ENCODE peak calls at places on chromosome 7, in eight cellular contexts. One of them, this sample, is unnamed.

GRCh38 chr7:116632349-116632748 is 39.6 kb upstream of the MET start:
- DNase-seq in IMR-90: peak
- DNase-seq in right atrium auricular region: no peak
- DNase-seq in neural progenitor cell: no peak
- DNase-seq in tibial nerve: no peak
- DNase-seq in transverse colon: no peak
- DNase-seq in bronchial epithelial cell: no peak
- DNase-seq in psoas muscle: no peak
- DNase-seq in this sample: peak

GRCh38 chr7:150852371-150852905 is at the start of gene AOC1:
- DNase-seq in right atrium auricular region: no peak
- DNase-seq in tibial nerve: no peak
- DNase-seq in neural progenitor cell: no peak
- DNase-seq in psoas muscle: no peak
- DNase-seq in IMR-90: no peak
- DNase-seq in transverse colon: peak
- DNase-seq in bronchial epithelial cell: no peak
- DNase-seq in this sample: no peak

GRCh38 chr7:98836811-98837631 is 32.8 kb downstream of the TMEM130 start:
- DNase-seq in psoas muscle: no peak
- DNase-seq in right atrium auricular region: no peak
- DNase-seq in transverse colon: peak
- DNase-seq in neural progenitor cell: peak
- DNase-seq in IMR-90: peak
- DNase-seq in tibial nerve: no peak
- DNase-seq in bronchial epithelial cell: peak
- DNase-seq in this sample: peak

GRCh38 chr7:6375346-6376101 is 72.2 kb downstream of the DAGLB start:
- DNase-seq in transverse colon: no peak
- DNase-seq in neural progenitor cell: peak
- DNase-seq in tibial nerve: no peak
- DNase-seq in right atrium auricular region: no peak
- DNase-seq in psoas muscle: no peak
- DNase-seq in bronchial epithelial cell: no peak
- DNase-seq in IMR-90: peak
- DNase-seq in this sample: peak

GRCh38 chr7:105402221-105403095 is 13.7 kb upstream of the SRPK2 start:
- DNase-seq in psoas muscle: no peak
- DNase-seq in right atrium auricular region: no peak
- DNase-seq in transverse colon: no peak
- DNase-seq in IMR-90: peak
- DNase-seq in bronchial epithelial cell: no peak
- DNase-seq in tibial nerve: no peak
- DNase-seq in neural progenitor cell: no peak
- DNase-seq in this sample: peak

GRCh38 chr7:137943132-137943551 is 58.7 kb downstream of the CREB3L2 start:
- DNase-seq in psoas muscle: no peak
- DNase-seq in transverse colon: no peak
- DNase-seq in tibial nerve: no peak
- DNase-seq in IMR-90: peak
- DNase-seq in bronchial epithelial cell: no peak
- DNase-seq in right atrium auricular region: peak
- DNase-seq in neural progenitor cell: no peak
- DNase-seq in this sample: peak

GRCh38 chr7:157964521-157964920 is 623.1 kb downstream of the PTPRN2 start:
- DNase-seq in IMR-90: no peak
- DNase-seq in bronchial epithelial cell: no peak
- DNase-seq in neural progenitor cell: no peak
- DNase-seq in tibial nerve: no peak
- DNase-seq in psoas muscle: no peak
- DNase-seq in transverse colon: no peak
- DNase-seq in right atrium auricular region: no peak
- DNase-seq in this sample: no peak

GRCh38 chr7:114901771-114902170 is 20.1 kb upstream of the MDFIC start:
- DNase-seq in psoas muscle: no peak
- DNase-seq in bronchial epithelial cell: peak
- DNase-seq in neural progenitor cell: no peak
- DNase-seq in right atrium auricular region: no peak
- DNase-seq in IMR-90: peak
- DNase-seq in tibial nerve: no peak
- DNase-seq in transverse colon: no peak
- DNase-seq in this sample: peak

GRCh38 chr7:140390466-140391190 is 7.7 kb downstream of the SLC37A3 start:
- DNase-seq in transverse colon: no peak
- DNase-seq in neural progenitor cell: no peak
- DNase-seq in bronchial epithelial cell: no peak
- DNase-seq in right atrium auricular region: no peak
- DNase-seq in tibial nerve: no peak
- DNase-seq in IMR-90: peak
- DNase-seq in psoas muscle: no peak
- DNase-seq in this sample: peak

GRCh38 chr7:87877641-87878040 is 1.3 kb downstream of the DBF4 start:
- DNase-seq in right atrium auricular region: no peak
- DNase-seq in tibial nerve: no peak
- DNase-seq in bronchial epithelial cell: no peak
- DNase-seq in transverse colon: no peak
- DNase-seq in neural progenitor cell: no peak
- DNase-seq in IMR-90: no peak
- DNase-seq in psoas muscle: no peak
- DNase-seq in this sample: no peak

GRCh38 chr7:56175086-56175760 is 59.0 kb upstream of the NUPR2 start:
- DNase-seq in transverse colon: peak
- DNase-seq in IMR-90: no peak
- DNase-seq in neural progenitor cell: no peak
- DNase-seq in psoas muscle: peak
- DNase-seq in bronchial epithelial cell: no peak
- DNase-seq in tibial nerve: no peak
- DNase-seq in right atrium auricular region: no peak
- DNase-seq in this sample: no peak
- H3K4me3 ChIP-seq in transverse colon: peak
- H3K4me3 ChIP-seq in IMR-90: no peak
- H3K4me3 ChIP-seq in neural progenitor cell: no peak
- H3K4me3 ChIP-seq in psoas muscle: peak
- H3K4me3 ChIP-seq in bronchial epithelial cell: peak
- H3K4me3 ChIP-seq in tibial nerve: peak
- H3K4me3 ChIP-seq in right atrium auricular region: peak
- H3K4me3 ChIP-seq in this sample: no peak

GRCh38 chr7:134331393-134331792 is 14.7 kb upstream of the SLC35B4 start:
- DNase-seq in bronchial epithelial cell: no peak
- DNase-seq in right atrium auricular region: no peak
- DNase-seq in psoas muscle: no peak
- DNase-seq in tibial nerve: no peak
- DNase-seq in transverse colon: no peak
- DNase-seq in IMR-90: no peak
- DNase-seq in neural progenitor cell: no peak
- DNase-seq in this sample: no peak

GRCh38 chr7:134330990-134331389 is 14.3 kb upstream of the SLC35B4 start:
- DNase-seq in bronchial epithelial cell: no peak
- DNase-seq in neural progenitor cell: no peak
- DNase-seq in psoas muscle: no peak
- DNase-seq in transverse colon: no peak
- DNase-seq in IMR-90: no peak
- DNase-seq in right atrium auricular region: no peak
- DNase-seq in tibial nerve: no peak
- DNase-seq in this sample: no peak

GRCh38 chr7:134329614-134330316 is 13.0 kb upstream of the SLC35B4 start:
- DNase-seq in neural progenitor cell: no peak
- DNase-seq in psoas muscle: no peak
- DNase-seq in IMR-90: no peak
- DNase-seq in bronchial epithelial cell: peak
- DNase-seq in tibial nerve: no peak
- DNase-seq in right atrium auricular region: no peak
- DNase-seq in transverse colon: no peak
- DNase-seq in this sample: no peak

GRCh38 chr7:134328900-134329299 is 12.2 kb upstream of the SLC35B4 start:
- DNase-seq in IMR-90: no peak
- DNase-seq in neural progenitor cell: no peak
- DNase-seq in bronchial epithelial cell: no peak
- DNase-seq in transverse colon: no peak
- DNase-seq in right atrium auricular region: no peak
- DNase-seq in tibial nerve: no peak
- DNase-seq in psoas muscle: no peak
- DNase-seq in this sample: no peak

GRCh38 chr7:134327896-134328295 is 11.2 kb upstream of the SLC35B4 start:
- DNase-seq in neural progenitor cell: peak
- DNase-seq in psoas muscle: no peak
- DNase-seq in tibial nerve: no peak
- DNase-seq in right atrium auricular region: no peak
- DNase-seq in bronchial epithelial cell: peak
- DNase-seq in transverse colon: peak
- DNase-seq in IMR-90: peak
- DNase-seq in this sample: peak
- TF ChIP-seq CTCF in neural progenitor cell: peak
- TF ChIP-seq CTCF in psoas muscle: peak
- TF ChIP-seq CTCF in tibial nerve: no peak
- TF ChIP-seq CTCF in right atrium auricular region: no peak
- TF ChIP-seq CTCF in bronchial epithelial cell: peak
- TF ChIP-seq CTCF in transverse colon: peak
- TF ChIP-seq CTCF in IMR-90: peak
- TF ChIP-seq CTCF in this sample: peak

GRCh38 chr7:71326596-71326995 is 194.7 kb downstream of the GALNT17 start:
- DNase-seq in bronchial epithelial cell: no peak
- DNase-seq in psoas muscle: no peak
- DNase-seq in right atrium auricular region: no peak
- DNase-seq in transverse colon: no peak
- DNase-seq in neural progenitor cell: no peak
- DNase-seq in IMR-90: no peak
- DNase-seq in tibial nerve: no peak
- DNase-seq in this sample: no peak

GRCh38 chr7:71325151-71325550 is 193.2 kb downstream of the GALNT17 start:
- DNase-seq in IMR-90: no peak
- DNase-seq in neural progenitor cell: peak
- DNase-seq in bronchial epithelial cell: no peak
- DNase-seq in right atrium auricular region: no peak
- DNase-seq in psoas muscle: no peak
- DNase-seq in tibial nerve: no peak
- DNase-seq in transverse colon: no peak
- DNase-seq in this sample: no peak

GRCh38 chr7:71332226-71332625 is 200.3 kb downstream of the GALNT17 start:
- DNase-seq in IMR-90: no peak
- DNase-seq in right atrium auricular region: no peak
- DNase-seq in bronchial epithelial cell: no peak
- DNase-seq in tibial nerve: no peak
- DNase-seq in psoas muscle: no peak
- DNase-seq in transverse colon: no peak
- DNase-seq in neural progenitor cell: no peak
- DNase-seq in this sample: no peak

GRCh38 chr7:71327946-71328345 is 196.0 kb downstream of the GALNT17 start:
- DNase-seq in IMR-90: no peak
- DNase-seq in psoas muscle: no peak
- DNase-seq in tibial nerve: no peak
- DNase-seq in neural progenitor cell: no peak
- DNase-seq in right atrium auricular region: no peak
- DNase-seq in transverse colon: no peak
- DNase-seq in bronchial epithelial cell: no peak
- DNase-seq in this sample: no peak

DNA sequence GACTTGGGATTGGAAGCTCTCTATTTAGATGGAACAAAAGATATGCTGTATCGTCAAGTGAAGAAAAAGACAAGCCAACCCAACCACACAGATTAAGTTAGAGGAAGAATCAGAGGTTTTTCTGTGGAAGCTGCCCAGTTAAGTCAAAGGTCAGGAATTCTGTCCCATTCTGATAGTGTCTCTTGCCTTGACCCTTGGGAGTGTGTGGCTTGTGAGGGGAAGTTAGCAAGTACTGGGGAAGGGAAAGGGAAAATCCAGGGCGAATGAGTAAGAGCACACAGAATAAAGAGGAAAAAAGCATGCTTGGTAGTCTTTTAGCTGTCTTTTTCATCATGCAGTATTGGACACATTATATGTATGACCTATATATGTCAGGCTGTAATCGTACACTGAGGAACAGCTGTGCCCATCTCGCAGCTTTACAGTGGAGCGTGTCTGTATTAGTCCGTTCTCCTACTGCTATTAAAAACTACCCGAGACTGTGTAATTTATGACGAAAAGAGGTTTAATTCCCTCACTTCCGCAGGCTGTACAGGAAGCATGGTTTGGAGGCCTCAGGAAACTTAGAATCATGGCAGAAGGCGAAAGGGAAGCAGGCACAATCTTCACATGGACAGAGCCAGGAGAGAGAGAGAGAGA is 197.2 kb downstream of the GALNT17 start:
- DNase-seq in psoas muscle: no peak
- DNase-seq in neural progenitor cell: no peak
- DNase-seq in IMR-90: no peak
- DNase-seq in right atrium auricular region: no peak
- DNase-seq in tibial nerve: no peak
- DNase-seq in transverse colon: no peak
- DNase-seq in bronchial epithelial cell: no peak
- DNase-seq in this sample: no peak
- H3K4me3 ChIP-seq in psoas muscle: peak
- H3K4me3 ChIP-seq in neural progenitor cell: no peak
- H3K4me3 ChIP-seq in IMR-90: no peak
- H3K4me3 ChIP-seq in right atrium auricular region: no peak
- H3K4me3 ChIP-seq in tibial nerve: no peak
- H3K4me3 ChIP-seq in transverse colon: no peak
- H3K4me3 ChIP-seq in bronchial epithelial cell: no peak
- H3K4me3 ChIP-seq in this sample: no peak

GRCh38 chr7:16603633-16604032 is 41.9 kb downstream of the ANKMY2 start:
- DNase-seq in IMR-90: no peak
- DNase-seq in transverse colon: no peak
- DNase-seq in neural progenitor cell: no peak
- DNase-seq in psoas muscle: no peak
- DNase-seq in bronchial epithelial cell: peak
- DNase-seq in tibial nerve: no peak
- DNase-seq in right atrium auricular region: no peak
- DNase-seq in this sample: no peak

GRCh38 chr7:16606704-16607103 is 38.9 kb downstream of the ANKMY2 start:
- DNase-seq in transverse colon: no peak
- DNase-seq in neural progenitor cell: no peak
- DNase-seq in IMR-90: no peak
- DNase-seq in right atrium auricular region: no peak
- DNase-seq in psoas muscle: no peak
- DNase-seq in tibial nerve: no peak
- DNase-seq in bronchial epithelial cell: no peak
- DNase-seq in this sample: no peak

GRCh38 chr7:16609842-16610450 is 35.6 kb downstream of the ANKMY2 start:
- DNase-seq in neural progenitor cell: no peak
- DNase-seq in transverse colon: no peak
- DNase-seq in tibial nerve: no peak
- DNase-seq in bronchial epithelial cell: no peak
- DNase-seq in right atrium auricular region: no peak
- DNase-seq in IMR-90: no peak
- DNase-seq in psoas muscle: no peak
- DNase-seq in this sample: peak

GRCh38 chr7:16599860-16600259 is 45.7 kb downstream of the ANKMY2 start:
- DNase-seq in psoas muscle: no peak
- DNase-seq in tibial nerve: no peak
- DNase-seq in bronchial epithelial cell: peak
- DNase-seq in right atrium auricular region: no peak
- DNase-seq in IMR-90: no peak
- DNase-seq in neural progenitor cell: no peak
- DNase-seq in transverse colon: no peak
- DNase-seq in this sample: no peak

DNA sequence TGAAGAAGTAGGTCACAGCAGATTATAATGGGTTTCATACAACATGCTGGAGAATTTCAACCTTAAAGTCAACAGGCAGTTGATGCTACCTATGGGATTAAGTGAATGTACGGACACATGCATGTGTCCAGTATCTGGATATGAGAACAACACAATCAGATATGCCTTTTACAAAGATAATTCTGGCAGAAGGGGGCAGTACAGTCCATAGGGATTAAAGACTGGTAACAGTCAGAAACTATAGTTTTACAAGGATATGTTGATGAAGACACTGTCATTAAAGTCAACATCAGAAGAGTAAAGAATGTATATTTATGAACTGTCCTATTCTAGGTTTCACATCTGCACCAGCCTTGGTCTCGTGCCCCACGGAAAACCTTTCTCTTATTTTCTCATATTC is 41.5 kb downstream of the ANKMY2 start:
- DNase-seq in IMR-90: no peak
- DNase-seq in right atrium auricular region: no peak
- DNase-seq in bronchial epithelial cell: peak
- DNase-seq in psoas muscle: no peak
- DNase-seq in transverse colon: no peak
- DNase-seq in neural progenitor cell: no peak
- DNase-seq in tibial nerve: no peak
- DNase-seq in this sample: peak
- TF ChIP-seq CTCF in IMR-90: peak
- TF ChIP-seq CTCF in right atrium auricular region: no peak
- TF ChIP-seq CTCF in bronchial epithelial cell: peak
- TF ChIP-seq CTCF in psoas muscle: peak
- TF ChIP-seq CTCF in transverse colon: no peak
- TF ChIP-seq CTCF in neural progenitor cell: no peak
- TF ChIP-seq CTCF in tibial nerve: peak
- TF ChIP-seq CTCF in this sample: peak